ENCODE peak calls at places on chromosomes 1 and 21, in ten cellular contexts. A is hepatic stellate cell; I is NCI-H1436; P is CD4-positive, CD25-positive, alpha-beta regulatory T cell; H is right lobe of liver; S is Calu3; X is T-helper 2 cell; T is stimulated activated effector memory CD8-positive, alpha-beta T cell treated with anti-CD3 and anti-CD28 coated beads, Interleukin-12 subunit alpha, Interleukin-12 subunit beta, amount 100 ng/mL, for 72 hours; U is mesendoderm; J is T follicular helper cell. R is an unnamed sample.

GRCh38 chr1:7375329-7375728 is 395.8 kb upstream of the VAMP3 start:
- DNase-seq in A (no peak), I (no peak), P (no peak), H (no peak), S (no peak), X (no peak), T (no peak), U (no peak), J (no peak), R (no peak)

GRCh38 chr1:180522204-180522497 is 19.8 kb upstream of the ACBD6 start:
- DNase-seq in A (no peak), I (no peak), P (no peak), H (no peak), S (no peak), X (no peak), T (no peak), U (peak), J (no peak), R (peak)

GRCh38 chr1:42777860-42778259 is 6.9 kb upstream of the TMEM269 start:
- DNase-seq in A (peak), I (no peak), P (no peak), H (no peak), S (peak), X (peak), T (no peak), U (peak), J (no peak), R (peak)

GRCh38 chr1:32716312-32717126 is 13.9 kb upstream of the SYNC start:
- DNase-seq in A (no peak), I (peak), P (no peak), H (peak), S (peak), X (peak), T (peak), U (peak), J (peak), R (peak)

GRCh38 chr21:42062543-42063022 is 8.5 kb upstream of the UMODL1 start:
- DNase-seq in A (no peak), I (peak), P (peak), H (peak), S (no peak), X (peak), T (peak), U (no peak), J (peak), R (no peak)

GRCh38 chr1:227272428-227272827 is 45.9 kb downstream of the CDC42BPA start:
- DNase-seq in A (no peak), I (no peak), P (no peak), H (no peak), S (no peak), X (no peak), T (no peak), U (no peak), J (no peak), R (no peak)

GRCh38 chr1:201253906-201254624 is 29.2 kb upstream of the PKP1 start:
- DNase-seq in A (no peak), I (no peak), P (no peak), H (no peak), S (no peak), X (no peak), T (no peak), U (no peak), J (no peak), R (no peak)

GRCh38 chr1:4974981-4975685 is 320.7 kb downstream of the AJAP1 start:
- DNase-seq in A (no peak), I (no peak), P (no peak), H (no peak), S (no peak), X (no peak), T (no peak), U (no peak), J (no peak), R (no peak)

GRCh38 chr1:15098366-15099125 is 55.0 kb upstream of the TMEM51 start:
- DNase-seq in A (no peak), I (no peak), P (no peak), H (no peak), S (no peak), X (no peak), T (no peak), U (no peak), J (no peak), R (no peak)

GRCh38 chr1:221740941-221741363 is 937 bp downstream of the DUSP10 start:
- DNase-seq in A (no peak), I (no peak), P (no peak), H (no peak), S (no peak), X (peak), T (peak), U (no peak), J (no peak), R (no peak)

GRCh38 chr1:156642265-156643185 is 608 bp downstream of the BCAN start:
- DNase-seq in A (no peak), I (no peak), P (no peak), H (no peak), S (no peak), X (no peak), T (no peak), U (peak), J (no peak), R (no peak)

GRCh38 chr1:7422966-7423365 is 348.1 kb upstream of the VAMP3 start:
- DNase-seq in A (no peak), I (no peak), P (no peak), H (peak), S (no peak), X (no peak), T (no peak), U (no peak), J (no peak), R (no peak)

GRCh38 chr1:69269491-69269890 is 298.2 kb upstream of the LRRC7 start:
- DNase-seq in A (no peak), I (no peak), P (no peak), H (no peak), S (peak), X (no peak), T (no peak), U (no peak), J (no peak), R (no peak)

GRCh38 chr1:212689196-212689710 is 10.4 kb downstream of the BATF3 start:
- DNase-seq in A (no peak), I (no peak), P (no peak), H (no peak), S (no peak), X (no peak), T (no peak), U (no peak), J (no peak), R (no peak)

GRCh38 chr1:229699613-229700242 is 73.7 kb downstream of the URB2 start:
- DNase-seq in A (no peak), I (no peak), P (no peak), H (no peak), S (no peak), X (no peak), T (no peak), U (no peak), J (no peak), R (no peak)

GRCh38 chr1:78490861-78491310 is at the start of gene PTGFR:
- DNase-seq in A (peak), I (no peak), P (no peak), H (peak), S (peak), X (peak), T (no peak), U (peak), J (no peak), R (peak)

GRCh38 chr1:184069675-184070074 is 18.1 kb downstream of the TSEN15 start:
- DNase-seq in A (no peak), I (no peak), P (no peak), H (no peak), S (no peak), X (no peak), T (no peak), U (no peak), J (no peak), R (no peak)

GRCh38 chr1:66564250-66564649 is 30.3 kb downstream of the SGIP1 start:
- DNase-seq in A (peak), I (no peak), P (no peak), H (no peak), S (peak), X (no peak), T (no peak), U (no peak), J (no peak), R (peak)